ENCODE peak calls at places on chromosomes 7 and 10, in six cellular contexts. One of them, this sample, is unnamed.

GRCh38 chr7:67937717-67938191 is 941.1 kb downstream of the TYW1 start:
- DNase-seq in activated CD4-positive, CD25-positive, alpha-beta regulatory T cell: no peak
- DNase-seq in heart right ventricle: peak
- DNase-seq in cardiac muscle cell: peak
- DNase-seq in activated CD4-positive, alpha-beta T cell treated with anti-CD3 and anti-CD28 coated beads for 48 hours: no peak
- DNase-seq in RCC 7860: peak
- DNase-seq in this sample: peak

GRCh38 chr7:80385512-80385911 is 126.4 kb downstream of the GNAT3 start:
- DNase-seq in activated CD4-positive, CD25-positive, alpha-beta regulatory T cell: no peak
- DNase-seq in heart right ventricle: no peak
- DNase-seq in cardiac muscle cell: no peak
- DNase-seq in activated CD4-positive, alpha-beta T cell treated with anti-CD3 and anti-CD28 coated beads for 48 hours: no peak
- DNase-seq in RCC 7860: no peak
- DNase-seq in this sample: no peak

GRCh38 chr10:96585726-96586418 is 940 bp downstream of the TM9SF3 start:
- DNase-seq in activated CD4-positive, CD25-positive, alpha-beta regulatory T cell: no peak
- DNase-seq in heart right ventricle: no peak
- DNase-seq in cardiac muscle cell: no peak
- DNase-seq in activated CD4-positive, alpha-beta T cell treated with anti-CD3 and anti-CD28 coated beads for 48 hours: no peak
- DNase-seq in RCC 7860: no peak
- DNase-seq in this sample: peak

GRCh38 chr10:126935263-126935946 is 30.2 kb downstream of the DOCK1 start:
- DNase-seq in activated CD4-positive, CD25-positive, alpha-beta regulatory T cell: no peak
- DNase-seq in heart right ventricle: no peak
- DNase-seq in cardiac muscle cell: no peak
- DNase-seq in activated CD4-positive, alpha-beta T cell treated with anti-CD3 and anti-CD28 coated beads for 48 hours: no peak
- DNase-seq in RCC 7860: peak
- DNase-seq in this sample: peak

GRCh38 chr10:45423976-45424499 is 50.0 kb downstream of the ALOX5 start:
- DNase-seq in activated CD4-positive, CD25-positive, alpha-beta regulatory T cell: no peak
- DNase-seq in heart right ventricle: no peak
- DNase-seq in cardiac muscle cell: no peak
- DNase-seq in activated CD4-positive, alpha-beta T cell treated with anti-CD3 and anti-CD28 coated beads for 48 hours: no peak
- DNase-seq in RCC 7860: no peak
- DNase-seq in this sample: no peak

GRCh38 chr10:96306516-96306915 is 2.3 kb downstream of the DNTT start:
- DNase-seq in activated CD4-positive, CD25-positive, alpha-beta regulatory T cell: no peak
- DNase-seq in heart right ventricle: peak
- DNase-seq in cardiac muscle cell: no peak
- DNase-seq in activated CD4-positive, alpha-beta T cell treated with anti-CD3 and anti-CD28 coated beads for 48 hours: peak
- DNase-seq in RCC 7860: no peak
- DNase-seq in this sample: no peak

GRCh38 chr7:70703785-70704184 is 428.2 kb upstream of the GALNT17 start:
- DNase-seq in activated CD4-positive, CD25-positive, alpha-beta regulatory T cell: no peak
- DNase-seq in heart right ventricle: no peak
- DNase-seq in cardiac muscle cell: no peak
- DNase-seq in activated CD4-positive, alpha-beta T cell treated with anti-CD3 and anti-CD28 coated beads for 48 hours: no peak
- DNase-seq in RCC 7860: no peak
- DNase-seq in this sample: no peak

GRCh38 chr7:6071406-6071805 is 40.2 kb downstream of the ANKRD61 start:
- DNase-seq in activated CD4-positive, CD25-positive, alpha-beta regulatory T cell: no peak
- DNase-seq in heart right ventricle: no peak
- DNase-seq in cardiac muscle cell: no peak
- DNase-seq in activated CD4-positive, alpha-beta T cell treated with anti-CD3 and anti-CD28 coated beads for 48 hours: no peak
- DNase-seq in RCC 7860: no peak
- DNase-seq in this sample: no peak

GRCh38 chr7:128815289-128815938 is 14.8 kb upstream of the FLNC start:
- DNase-seq in activated CD4-positive, CD25-positive, alpha-beta regulatory T cell: no peak
- DNase-seq in heart right ventricle: no peak
- DNase-seq in cardiac muscle cell: no peak
- DNase-seq in activated CD4-positive, alpha-beta T cell treated with anti-CD3 and anti-CD28 coated beads for 48 hours: no peak
- DNase-seq in RCC 7860: no peak
- DNase-seq in this sample: no peak

GRCh38 chr10:79059859-79060379 is 8.8 kb upstream of the ZMIZ1 start:
- DNase-seq in activated CD4-positive, CD25-positive, alpha-beta regulatory T cell: no peak
- DNase-seq in heart right ventricle: no peak
- DNase-seq in cardiac muscle cell: no peak
- DNase-seq in activated CD4-positive, alpha-beta T cell treated with anti-CD3 and anti-CD28 coated beads for 48 hours: no peak
- DNase-seq in RCC 7860: no peak
- DNase-seq in this sample: no peak

GRCh38 chr7:69903410-69903809 is 305.1 kb downstream of the AUTS2 start:
- DNase-seq in activated CD4-positive, CD25-positive, alpha-beta regulatory T cell: no peak
- DNase-seq in heart right ventricle: no peak
- DNase-seq in cardiac muscle cell: no peak
- DNase-seq in activated CD4-positive, alpha-beta T cell treated with anti-CD3 and anti-CD28 coated beads for 48 hours: no peak
- DNase-seq in RCC 7860: no peak
- DNase-seq in this sample: no peak

GRCh38 chr10:930415-931325 is 835 bp downstream of the LARP4B start:
- DNase-seq in activated CD4-positive, CD25-positive, alpha-beta regulatory T cell: no peak
- DNase-seq in heart right ventricle: no peak
- DNase-seq in cardiac muscle cell: peak
- DNase-seq in activated CD4-positive, alpha-beta T cell treated with anti-CD3 and anti-CD28 coated beads for 48 hours: peak
- DNase-seq in RCC 7860: peak
- DNase-seq in this sample: peak

This sample was measured in RKO.